ENCODE peak calls at places on chromosomes 3 and 15, in eight cellular contexts. One of them, this sample, is unnamed. For H3K27me3 and H3K36me3, the result is how much of the 10 kb centered on the place peaks cover.

GRCh38 chr3:46670000-46670890 is 23.2 kb downstream of the ALS2CL start:
- DNase-seq in ovary: no peak
- DNase-seq in fibroblast of lung: no peak
- DNase-seq in GM12878: no peak
- DNase-seq in neural progenitor cell: no peak
- DNase-seq in pancreas: peak
- DNase-seq in WERI-Rb-1: peak
- DNase-seq in heart right ventricle: no peak
- DNase-seq in this sample: no peak

GRCh38 chr3:196207159-196207832 is 3.9 kb downstream of the ZDHHC19 start:
- DNase-seq in GM12878: no peak
- DNase-seq in pancreas: no peak
- DNase-seq in neural progenitor cell: peak
- DNase-seq in ovary: peak
- DNase-seq in WERI-Rb-1: no peak
- DNase-seq in fibroblast of lung: no peak
- DNase-seq in heart right ventricle: no peak
- DNase-seq in this sample: no peak

GRCh38 chr3:45553469-45553974 is 41.0 kb upstream of the LIMD1 start:
- DNase-seq in pancreas: no peak
- DNase-seq in heart right ventricle: peak
- DNase-seq in ovary: peak
- DNase-seq in fibroblast of lung: peak
- DNase-seq in neural progenitor cell: no peak
- DNase-seq in GM12878: no peak
- DNase-seq in WERI-Rb-1: no peak
- DNase-seq in this sample: peak

GRCh38 chr3:57252404-57252803 is 24.9 kb downstream of the APPL1 start:
- DNase-seq in GM12878: no peak
- DNase-seq in pancreas: no peak
- DNase-seq in WERI-Rb-1: no peak
- DNase-seq in ovary: no peak
- DNase-seq in neural progenitor cell: no peak
- DNase-seq in heart right ventricle: no peak
- DNase-seq in fibroblast of lung: no peak
- DNase-seq in this sample: no peak

GRCh38 chr15:58475573-58476524 is 44.1 kb downstream of the LIPC start:
- DNase-seq in fibroblast of lung: peak
- DNase-seq in neural progenitor cell: peak
- DNase-seq in ovary: no peak
- DNase-seq in WERI-Rb-1: peak
- DNase-seq in pancreas: no peak
- DNase-seq in GM12878: no peak
- DNase-seq in heart right ventricle: no peak
- DNase-seq in this sample: no peak

GRCh38 chr3:16828815-16829214 is 55.9 kb upstream of the PLCL2 start:
- DNase-seq in heart right ventricle: no peak
- DNase-seq in pancreas: peak
- DNase-seq in WERI-Rb-1: peak
- DNase-seq in ovary: no peak
- DNase-seq in fibroblast of lung: peak
- DNase-seq in GM12878: no peak
- DNase-seq in neural progenitor cell: peak
- DNase-seq in this sample: peak

GRCh38 chr3:8607285-8608040 is 37.1 kb downstream of the SSUH2 start:
- DNase-seq in WERI-Rb-1: peak
- DNase-seq in pancreas: no peak
- DNase-seq in fibroblast of lung: peak
- DNase-seq in heart right ventricle: peak
- DNase-seq in ovary: peak
- DNase-seq in GM12878: no peak
- DNase-seq in neural progenitor cell: peak
- DNase-seq in this sample: peak

GRCh38 chr3:138774529-138775253 is 60.0 kb downstream of the PIK3CB start:
- DNase-seq in neural progenitor cell: no peak
- DNase-seq in fibroblast of lung: peak
- DNase-seq in heart right ventricle: no peak
- DNase-seq in GM12878: no peak
- DNase-seq in WERI-Rb-1: no peak
- DNase-seq in pancreas: no peak
- DNase-seq in ovary: peak
- DNase-seq in this sample: peak

GRCh38 chr15:41689834-41690233 is 29.6 kb downstream of the MGA start:
- DNase-seq in GM12878: no peak
- DNase-seq in neural progenitor cell: no peak
- DNase-seq in fibroblast of lung: no peak
- DNase-seq in WERI-Rb-1: no peak
- DNase-seq in heart right ventricle: no peak
- DNase-seq in ovary: no peak
- DNase-seq in pancreas: no peak
- DNase-seq in this sample: no peak

GRCh38 chr15:67196672-67197363 is 57.6 kb downstream of the AAGAB start:
- DNase-seq in ovary: no peak
- DNase-seq in GM12878: no peak
- DNase-seq in heart right ventricle: no peak
- DNase-seq in neural progenitor cell: no peak
- DNase-seq in fibroblast of lung: peak
- DNase-seq in pancreas: no peak
- DNase-seq in WERI-Rb-1: no peak
- DNase-seq in this sample: no peak

GRCh38 chr3:160754371-160754854 is 1.6 kb upstream of the PPM1L start:
- DNase-seq in pancreas: peak
- DNase-seq in neural progenitor cell: peak
- DNase-seq in ovary: peak
- DNase-seq in WERI-Rb-1: peak
- DNase-seq in GM12878: no peak
- DNase-seq in fibroblast of lung: peak
- DNase-seq in heart right ventricle: peak
- DNase-seq in this sample: peak

GRCh38 chr3:137191133-137191923 is 233.5 kb downstream of the IL20RB start:
- DNase-seq in GM12878: no peak
- DNase-seq in heart right ventricle: no peak
- DNase-seq in ovary: no peak
- DNase-seq in fibroblast of lung: no peak
- DNase-seq in neural progenitor cell: no peak
- DNase-seq in pancreas: no peak
- DNase-seq in WERI-Rb-1: no peak
- DNase-seq in this sample: no peak

GRCh38 chr3:45908761-45909160 is 22.4 kb downstream of the CCR9 start:
- DNase-seq in neural progenitor cell: no peak
- DNase-seq in pancreas: no peak
- DNase-seq in fibroblast of lung: no peak
- DNase-seq in GM12878: no peak
- DNase-seq in heart right ventricle: no peak
- DNase-seq in ovary: no peak
- DNase-seq in WERI-Rb-1: no peak
- DNase-seq in this sample: no peak

GRCh38 chr3:71695000-71695482 is 30.2 kb downstream of the EIF4E3 start:
- DNase-seq in heart right ventricle: no peak
- DNase-seq in pancreas: no peak
- DNase-seq in GM12878: no peak
- DNase-seq in WERI-Rb-1: no peak
- DNase-seq in fibroblast of lung: no peak
- DNase-seq in neural progenitor cell: no peak
- DNase-seq in ovary: peak
- DNase-seq in this sample: no peak

DNA sequence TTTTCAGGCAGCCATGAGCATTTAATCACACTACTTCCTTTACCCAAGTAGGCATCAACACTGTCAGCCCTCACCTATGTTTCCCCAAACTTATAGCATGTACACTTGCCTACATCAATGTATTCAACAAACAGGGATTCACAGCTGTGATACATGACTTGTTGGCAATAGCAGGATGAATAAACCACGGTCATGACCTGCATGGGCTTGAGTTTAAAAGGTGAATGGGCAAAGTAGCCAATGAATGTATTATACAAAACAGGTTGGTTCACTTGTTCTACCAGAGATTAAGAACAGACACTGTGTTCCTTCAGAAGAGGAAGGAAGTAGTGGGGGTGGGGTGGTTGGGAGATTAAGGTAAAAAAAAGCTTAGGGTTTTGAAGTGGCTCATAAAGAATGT is 861.9 kb upstream of the SEMA6D start:
- DNase-seq in heart right ventricle: no peak
- DNase-seq in neural progenitor cell: no peak
- DNase-seq in WERI-Rb-1: no peak
- DNase-seq in fibroblast of lung: no peak
- DNase-seq in GM12878: no peak
- DNase-seq in ovary: no peak
- DNase-seq in pancreas: no peak
- DNase-seq in this sample: no peak
- TF ChIP-seq CTCF in heart right ventricle: no peak
- TF ChIP-seq CTCF in neural progenitor cell: no peak
- TF ChIP-seq CTCF in WERI-Rb-1: no peak
- TF ChIP-seq CTCF in fibroblast of lung: no peak
- TF ChIP-seq CTCF in GM12878: no peak
- TF ChIP-seq CTCF in ovary: no peak
- TF ChIP-seq CTCF in pancreas: no peak
- TF ChIP-seq CTCF in this sample: no peak

GRCh38 chr15:51737538-51738305 is at the start of gene LYSMD2:
- DNase-seq in heart right ventricle: peak
- DNase-seq in fibroblast of lung: peak
- DNase-seq in GM12878: no peak
- DNase-seq in WERI-Rb-1: peak
- DNase-seq in ovary: peak
- DNase-seq in pancreas: peak
- DNase-seq in neural progenitor cell: peak
- DNase-seq in this sample: peak

GRCh38 chr15:51735211-51735610 is 2.2 kb downstream of the LYSMD2 start:
- DNase-seq in GM12878: no peak
- DNase-seq in WERI-Rb-1: no peak
- DNase-seq in fibroblast of lung: no peak
- DNase-seq in neural progenitor cell: no peak
- DNase-seq in heart right ventricle: no peak
- DNase-seq in pancreas: no peak
- DNase-seq in ovary: no peak
- DNase-seq in this sample: no peak

GRCh38 chr15:51736646-51737537 is 563 bp downstream of the LYSMD2 start:
- DNase-seq in heart right ventricle: peak
- DNase-seq in pancreas: peak
- DNase-seq in GM12878: no peak
- DNase-seq in fibroblast of lung: peak
- DNase-seq in ovary: peak
- DNase-seq in neural progenitor cell: peak
- DNase-seq in WERI-Rb-1: peak
- DNase-seq in this sample: no peak

GRCh38 chr15:51736069-51736468 is 1.4 kb downstream of the LYSMD2 start:
- DNase-seq in WERI-Rb-1: no peak
- DNase-seq in heart right ventricle: no peak
- DNase-seq in neural progenitor cell: no peak
- DNase-seq in fibroblast of lung: no peak
- DNase-seq in pancreas: no peak
- DNase-seq in GM12878: peak
- DNase-seq in ovary: no peak
- DNase-seq in this sample: no peak

DNA sequence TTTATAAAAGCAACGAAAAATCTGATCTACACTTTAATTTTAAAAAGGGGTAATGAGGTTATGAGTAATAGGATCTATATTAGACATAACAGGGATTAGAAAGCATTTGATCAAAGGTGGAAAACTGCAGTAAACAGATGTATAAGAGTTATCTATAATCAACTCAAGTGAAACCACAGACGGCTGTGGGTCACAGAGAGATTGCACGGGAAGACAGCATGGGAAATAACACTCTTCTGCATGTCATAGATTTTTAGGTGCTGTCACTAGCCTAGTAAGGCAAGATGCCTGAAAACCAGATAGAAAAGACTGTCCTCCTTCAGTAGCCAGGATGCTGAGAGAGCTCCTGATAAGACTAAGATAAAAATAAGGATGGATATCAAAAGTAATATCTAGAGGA is 1.8 kb downstream of the LYSMD2 start:
- DNase-seq in WERI-Rb-1: no peak
- DNase-seq in pancreas: no peak
- DNase-seq in ovary: no peak
- DNase-seq in GM12878: no peak
- DNase-seq in neural progenitor cell: no peak
- DNase-seq in fibroblast of lung: no peak
- DNase-seq in heart right ventricle: no peak
- DNase-seq in this sample: no peak
- H3K27me3 ChIP-seq in WERI-Rb-1: under half
- H3K27me3 ChIP-seq in pancreas: under half
- H3K27me3 ChIP-seq in ovary: under half
- H3K27me3 ChIP-seq in GM12878: under half
- H3K27me3 ChIP-seq in neural progenitor cell: half or more
- H3K27me3 ChIP-seq in fibroblast of lung: under half
- H3K27me3 ChIP-seq in heart right ventricle: under half
- H3K27me3 ChIP-seq in this sample: under half

GRCh38 chr3:69033470-69033869 is 18.7 kb downstream of the TMF1 start:
- DNase-seq in ovary: no peak
- DNase-seq in fibroblast of lung: peak
- DNase-seq in WERI-Rb-1: no peak
- DNase-seq in heart right ventricle: no peak
- DNase-seq in neural progenitor cell: no peak
- DNase-seq in GM12878: no peak
- DNase-seq in pancreas: no peak
- DNase-seq in this sample: peak

GRCh38 chr3:69031635-69032034 is 18.2 kb upstream of the EOGT start:
- DNase-seq in pancreas: no peak
- DNase-seq in ovary: no peak
- DNase-seq in WERI-Rb-1: no peak
- DNase-seq in heart right ventricle: no peak
- DNase-seq in neural progenitor cell: no peak
- DNase-seq in fibroblast of lung: no peak
- DNase-seq in GM12878: no peak
- DNase-seq in this sample: no peak

GRCh38 chr3:69032137-69032536 is 18.7 kb upstream of the EOGT start:
- DNase-seq in heart right ventricle: no peak
- DNase-seq in pancreas: no peak
- DNase-seq in neural progenitor cell: no peak
- DNase-seq in fibroblast of lung: peak
- DNase-seq in GM12878: no peak
- DNase-seq in WERI-Rb-1: no peak
- DNase-seq in ovary: no peak
- DNase-seq in this sample: peak

GRCh38 chr3:69032737-69033136 is 19.3 kb upstream of the EOGT start:
- DNase-seq in ovary: no peak
- DNase-seq in pancreas: no peak
- DNase-seq in fibroblast of lung: no peak
- DNase-seq in GM12878: no peak
- DNase-seq in neural progenitor cell: no peak
- DNase-seq in WERI-Rb-1: no peak
- DNase-seq in heart right ventricle: no peak
- DNase-seq in this sample: no peak
- H3K36me3 ChIP-seq in ovary: under half
- H3K36me3 ChIP-seq in pancreas: under half
- H3K36me3 ChIP-seq in fibroblast of lung: under half
- H3K36me3 ChIP-seq in GM12878: under half
- H3K36me3 ChIP-seq in neural progenitor cell: under half
- H3K36me3 ChIP-seq in WERI-Rb-1: half or more
- H3K36me3 ChIP-seq in heart right ventricle: half or more
- H3K36me3 ChIP-seq in this sample: under half

DNA sequence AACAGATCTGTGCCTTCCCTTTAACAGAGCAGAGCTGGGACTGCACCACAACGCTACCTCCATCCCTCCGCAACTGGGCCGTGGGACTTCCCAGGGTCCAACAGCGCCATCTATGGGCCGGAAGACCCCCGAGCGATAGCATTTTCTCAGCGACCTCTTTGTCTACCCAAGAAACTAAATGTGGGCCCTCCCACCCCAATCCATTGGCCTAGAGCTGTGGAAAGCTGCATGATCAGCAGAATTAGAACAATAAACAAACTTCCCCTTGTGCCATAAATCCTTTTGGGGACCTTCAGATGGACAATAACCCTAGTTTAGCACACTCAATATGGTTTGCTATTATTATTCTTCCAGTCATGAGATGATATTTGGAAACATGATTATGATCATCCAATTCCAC is 74.8 kb upstream of the NTRK3 start:
- DNase-seq in pancreas: no peak
- DNase-seq in WERI-Rb-1: peak
- DNase-seq in ovary: no peak
- DNase-seq in heart right ventricle: peak
- DNase-seq in fibroblast of lung: peak
- DNase-seq in neural progenitor cell: peak
- DNase-seq in GM12878: no peak
- DNase-seq in this sample: peak
- TF ChIP-seq CTCF in pancreas: no peak
- TF ChIP-seq CTCF in WERI-Rb-1: peak
- TF ChIP-seq CTCF in ovary: no peak
- TF ChIP-seq CTCF in heart right ventricle: peak
- TF ChIP-seq CTCF in fibroblast of lung: peak
- TF ChIP-seq CTCF in neural progenitor cell: peak
- TF ChIP-seq CTCF in GM12878: peak
- TF ChIP-seq CTCF in this sample: peak